ENCODE peak calls at places on chromosomes 3 and 15, in eight cellular contexts. H, S, Y, F, E, W, N and O are unnamed samples.

GRCh38 chr15:80455051-80455648 is 51.0 kb downstream of the ARNT2 start:
- DNase-seq in H (peak; percentile 34), S (no peak), Y (no peak), F (no peak), E (no peak), W (no peak), N (no peak), O (no peak)

GRCh38 chr3:119497824-119498187 is 541 bp upstream of the TIMMDC1 start:
- DNase-seq in H (peak; percentile 43), S (no peak), Y (peak; percentile 25), F (no peak), E (no peak), W (no peak), N (no peak), O (no peak)

GRCh38 chr3:30308131-30308530 is 298.3 kb upstream of the TGFBR2 start:
- DNase-seq in H (peak; percentile 50), S (no peak), Y (no peak), F (no peak), E (no peak), W (no peak), N (no peak), O (no peak)

GRCh38 chr15:22888120-22888859 is 49.8 kb downstream of the NIPA2 start:
- DNase-seq in H (peak; percentile 95), S (no peak), Y (no peak), F (no peak), E (no peak), W (no peak), N (no peak), O (peak; percentile 69)

GRCh38 chr15:45393851-45394250 is 15.5 kb upstream of the GATM start:
- DNase-seq in H (peak; percentile 31), S (no peak), Y (no peak), F (no peak), E (no peak), W (no peak), N (no peak), O (no peak)

GRCh38 chr15:44728576-44729393 is 7.5 kb upstream of the TRIM69 start:
- DNase-seq in H (peak; percentile 97), S (peak; percentile 86), Y (peak; percentile 82), F (peak; percentile 96), E (peak; percentile 93), W (peak; percentile 92), N (peak; percentile 97), O (peak; percentile 98)

GRCh38 chr3:103389356-103389755 is 954.5 kb downstream of the ZPLD1 start:
- DNase-seq in H (peak; percentile 61), S (no peak), Y (no peak), F (no peak), E (no peak), W (no peak), N (no peak), O (no peak)

GRCh38 chr3:196941846-196942225 is 492 bp downstream of the NCBP2 start:
- DNase-seq in H (peak; percentile 63), S (peak; percentile 66), Y (peak; percentile 79), F (peak; percentile 74), E (peak; percentile 51), W (peak; percentile 43), N (peak; percentile 71), O (peak; percentile 59)

GRCh38 chr15:78303729-78304486 is 4.5 kb upstream of the SKIC8 start:
- DNase-seq in H (no peak), S (no peak), Y (no peak), F (no peak), E (no peak), W (no peak), N (no peak), O (no peak)

GRCh38 chr15:36589971-36590370 is 10.5 kb downstream of the CDIN1 start:
- DNase-seq in H (peak; percentile 47), S (no peak), Y (no peak), F (no peak), E (no peak), W (no peak), N (no peak), O (no peak)